ENCODE peak calls at places on chromosomes 13 and 19, in six cellular contexts. M, V, E, Z, F and D are unnamed samples.

GRCh38 chr19:4295972-4296771 is 6.0 kb downstream of the TMIGD2 start:
- DNase-seq in M (peak; percentile 6), V (no peak), E (no peak), Z (no peak), F (no peak), D (no peak)

GRCh38 chr13:51782026-51782710 is 21.8 kb downstream of the DHRS12 start:
- DNase-seq in M (peak; percentile 29), V (no peak), E (no peak), Z (no peak), F (no peak), D (no peak)

GRCh38 chr19:33376931-33377557 is 3.5 kb downstream of the CEBPG start:
- DNase-seq in M (peak; percentile 42), V (no peak), E (no peak), Z (no peak), F (no peak), D (no peak)

GRCh38 chr13:56299650-56300049 is 841.1 kb upstream of the PRR20A start:
- DNase-seq in M (no peak), V (no peak), E (no peak), Z (no peak), F (no peak), D (no peak)

GRCh38 chr13:34990399-34991224 is 48.5 kb downstream of the NBEA start:
- DNase-seq in M (no peak), V (no peak), E (no peak), Z (no peak), F (no peak), D (no peak)

GRCh38 chr13:42804244-42804868 is 23.0 kb downstream of the FAM216B start:
- DNase-seq in M (no peak), V (no peak), E (no peak), Z (no peak), F (no peak), D (no peak)

GRCh38 chr13:32932376-32932775 is 83.8 kb upstream of the KL start:
- DNase-seq in M (no peak), V (no peak), E (no peak), Z (peak; percentile 43), F (no peak), D (peak; percentile 23)

GRCh38 chr13:41931337-41931736 is 29.6 kb downstream of the VWA8 start:
- DNase-seq in M (peak; percentile 52), V (no peak), E (no peak), Z (peak; percentile 64), F (no peak), D (peak; percentile 25)

GRCh38 chr19:8123683-8124082 is 25.7 kb downstream of the FBN3 start:
- DNase-seq in M (no peak), V (no peak), E (no peak), Z (no peak), F (no peak), D (no peak)

GRCh38 chr19:55699221-55699620 is 24.2 kb downstream of the EPN1 start:
- DNase-seq in M (peak; percentile 64), V (no peak), E (no peak), Z (no peak), F (peak; percentile 16), D (no peak)

GRCh38 chr13:81658598-81659370 is 1317.9 kb upstream of the SPRY2 start:
- DNase-seq in M (no peak), V (no peak), E (no peak), Z (no peak), F (no peak), D (no peak)

GRCh38 chr13:76512676-76513277 is 373.4 kb downstream of the KCTD12 start:
- DNase-seq in M (peak; percentile 66), V (no peak), E (peak; percentile 85), Z (peak; percentile 97), F (no peak), D (peak; percentile 98)

DNA sequence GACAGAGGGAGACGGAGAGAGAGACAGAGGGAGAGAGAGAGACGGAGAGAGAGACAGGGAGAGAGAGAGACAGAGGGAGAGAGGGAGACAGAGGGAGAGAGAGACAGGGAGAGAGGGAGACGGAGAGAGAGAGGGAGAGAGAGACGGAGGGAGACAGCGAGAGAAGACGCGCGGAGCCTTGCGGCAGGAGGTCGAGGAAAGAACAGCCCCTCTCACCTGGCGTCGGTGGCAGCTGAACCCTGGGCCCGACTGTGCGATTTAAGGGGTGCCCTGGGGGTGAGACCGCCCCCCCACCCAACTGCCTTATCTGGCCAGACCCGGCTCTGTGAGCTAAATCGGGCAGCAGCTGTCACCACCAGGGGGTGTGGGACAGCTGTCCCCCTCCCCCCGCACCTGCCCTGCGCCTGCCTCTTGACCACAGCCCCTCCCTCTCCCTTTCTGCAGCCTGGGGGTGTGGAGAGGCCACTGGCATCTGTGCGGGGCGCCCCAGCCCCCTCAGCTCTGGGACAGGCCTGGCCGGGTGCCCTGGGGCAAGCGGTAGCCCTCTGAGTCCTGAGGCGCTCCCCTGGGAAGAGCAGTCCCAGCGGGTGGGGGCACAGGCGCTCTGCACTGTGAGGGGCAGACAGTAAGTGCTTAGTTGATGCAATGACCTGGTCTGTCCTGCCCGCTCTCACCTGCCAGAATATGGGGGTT is 10.8 kb downstream of the JOSD2 start:
- DNase-seq in M (no peak), V (no peak), E (no peak), Z (no peak), F (peak; percentile 44), D (no peak)
- TF ChIP-seq CTCF in M (no peak), V (no peak), E (peak; percentile 26), Z (no peak), F (no peak), D (peak; percentile 29)

GRCh38 chr13:38775085-38775484 is 88.2 kb downstream of the FREM2 start:
- DNase-seq in M (no peak), V (no peak), E (no peak), Z (no peak), F (no peak), D (no peak)
- H3K4me3 ChIP-seq in M (no peak overlapping the region), V (no peak overlapping the region), E (no peak overlapping the region), Z (no peak overlapping the region), F (no peak overlapping the region), D (no peak overlapping the region)

GRCh38 chr13:113035209-113035800 is 66.3 kb downstream of the MCF2L start:
- DNase-seq in M (peak; percentile 97), V (no peak), E (no peak), Z (no peak), F (no peak), D (no peak)
- TF ChIP-seq CTCF in M (no peak), V (no peak), E (no peak), Z (no peak), F (no peak), D (no peak)

GRCh38 chr13:107867701-107868661 is 347.4 kb downstream of the LIG4 start:
- DNase-seq in M (peak; percentile 95), V (no peak), E (no peak), Z (peak; percentile 29), F (no peak), D (peak; percentile 71)
- H3K4me3 ChIP-seq in M (peak overlapping the region; percentile 81), V (peak overlapping the region; percentile 66), E (peak overlapping the region; percentile 15), Z (peak overlapping the region; percentile 47), F (peak overlapping the region; percentile 51), D (peak overlapping the region; percentile 81)